ENCODE peak calls at places on chromosome 11, in eight cellular contexts. F is NCI-H748 treated with DMSO at 0.1 percent for 48 hours; A is astrocyte of the spinal cord; B is fibroblast of the conjunctiva; S is HS-5; P is EH; O is NAMALWA; U is stimulated activated CD8-positive, alpha-beta memory T cell treated with anti-CD3 and anti-CD28 coated beads, Interleukin-4, amount 100 ng/mL, for 4 hours. K is an unnamed sample.

GRCh38 chr11:62400281-62400680 is 18.6 kb upstream of the SCGB1A1 start:
- DNase-seq in F (no peak), A (no peak), B (no peak), S (no peak), P (no peak), O (no peak), U (no peak), K (no peak)

GRCh38 chr11:7851391-7851790 is 54.6 kb upstream of the OR5P2 start:
- DNase-seq in F (no peak), A (no peak), B (no peak), S (no peak), P (no peak), O (peak), U (no peak), K (peak)

GRCh38 chr11:128469220-128469619 is 118.1 kb downstream of the ETS1 start:
- DNase-seq in F (no peak), A (no peak), B (no peak), S (no peak), P (no peak), O (peak), U (no peak), K (no peak)

GRCh38 chr11:1453611-1454386 is 32.8 kb downstream of the MOB2 start:
- DNase-seq in F (no peak), A (no peak), B (no peak), S (no peak), P (peak), O (peak), U (no peak), K (peak)

GRCh38 chr11:124194696-124195418 is 11.7 kb downstream of the OR10D3 start:
- DNase-seq in F (peak), A (peak), B (peak), S (peak), P (peak), O (peak), U (no peak), K (peak)

GRCh38 chr11:13137778-13138400 is 128.8 kb downstream of the RASSF10 start:
- DNase-seq in F (no peak), A (no peak), B (no peak), S (no peak), P (peak), O (no peak), U (no peak), K (no peak)

GRCh38 chr11:69880803-69881445 is 61.7 kb upstream of the FGF3 start:
- DNase-seq in F (no peak), A (no peak), B (no peak), S (no peak), P (no peak), O (no peak), U (no peak), K (no peak)

GRCh38 chr11:61827573-61828378 is at the start of gene FADS2:
- DNase-seq in F (peak), A (peak), B (peak), S (no peak), P (peak), O (no peak), U (peak), K (no peak)

GRCh38 chr11:78351193-78351592 is 66.4 kb downstream of the GAB2 start:
- DNase-seq in F (no peak), A (no peak), B (no peak), S (no peak), P (no peak), O (no peak), U (no peak), K (no peak)

GRCh38 chr11:21785351-21785750 is 407.5 kb upstream of the ANO5 start:
- DNase-seq in F (no peak), A (no peak), B (no peak), S (no peak), P (no peak), O (no peak), U (no peak), K (no peak)

GRCh38 chr11:127627629-127628462 is 627.3 kb upstream of the KIRREL3 start:
- DNase-seq in F (peak), A (no peak), B (no peak), S (no peak), P (no peak), O (no peak), U (no peak), K (no peak)

GRCh38 chr11:130166457-130166784 is 6.8 kb downstream of the ST14 start:
- DNase-seq in F (no peak), A (peak), B (peak), S (peak), P (peak), O (peak), U (no peak), K (no peak)

GRCh38 chr11:62708423-62709261 is 1.2 kb downstream of the GNG3 start:
- DNase-seq in F (peak), A (no peak), B (no peak), S (no peak), P (no peak), O (no peak), U (peak), K (no peak)

K was measured in K562.